ENCODE peak calls at places on chromosomes 6 and 20, in four cellular contexts. One of them, this sample, is unnamed.

GRCh38 chr6:3455121-3455489 is 1.7 kb downstream of the SLC22A23 start:
- DNase-seq in neuronal stem cell: no peak
- DNase-seq in naive thymus-derived CD4-positive, alpha-beta T cell: no peak
- DNase-seq in right cardiac atrium: no peak
- DNase-seq in this sample: no peak

GRCh38 chr20:23156170-23156841 is 70.2 kb upstream of the CD93 start:
- DNase-seq in naive thymus-derived CD4-positive, alpha-beta T cell: no peak
- DNase-seq in neuronal stem cell: no peak
- DNase-seq in right cardiac atrium: peak; percentile 68
- DNase-seq in this sample: no peak

GRCh38 chr20:43165611-43166010 is 24.1 kb downstream of the PTPRT start:
- DNase-seq in neuronal stem cell: no peak
- DNase-seq in right cardiac atrium: no peak
- DNase-seq in naive thymus-derived CD4-positive, alpha-beta T cell: no peak
- DNase-seq in this sample: no peak

GRCh38 chr6:167487706-167488664 is 163.1 kb downstream of the TTLL2 start:
- DNase-seq in neuronal stem cell: no peak
- DNase-seq in right cardiac atrium: no peak
- DNase-seq in naive thymus-derived CD4-positive, alpha-beta T cell: no peak
- DNase-seq in this sample: no peak

GRCh38 chr6:158725704-158726103 is 75.8 kb downstream of the SYTL3 start:
- DNase-seq in neuronal stem cell: no peak
- DNase-seq in right cardiac atrium: no peak
- DNase-seq in naive thymus-derived CD4-positive, alpha-beta T cell: no peak
- DNase-seq in this sample: no peak

GRCh38 chr6:85641916-85642773 is 541 bp downstream of the SYNCRIP start:
- DNase-seq in neuronal stem cell: peak; percentile 17
- DNase-seq in naive thymus-derived CD4-positive, alpha-beta T cell: peak; percentile 64
- DNase-seq in right cardiac atrium: peak; percentile 86
- DNase-seq in this sample: peak; percentile 12

GRCh38 chr6:105077592-105078463 is 102.0 kb downstream of the POPDC3 start:
- DNase-seq in right cardiac atrium: no peak
- DNase-seq in naive thymus-derived CD4-positive, alpha-beta T cell: no peak
- DNase-seq in neuronal stem cell: peak; percentile 39
- DNase-seq in this sample: no peak

GRCh38 chr20:48492188-48493070 is 335.4 kb downstream of the PREX1 start:
- DNase-seq in right cardiac atrium: no peak
- DNase-seq in naive thymus-derived CD4-positive, alpha-beta T cell: no peak
- DNase-seq in neuronal stem cell: no peak
- DNase-seq in this sample: no peak

GRCh38 chr20:18195931-18196330 is 58.3 kb downstream of the KAT14 start:
- DNase-seq in naive thymus-derived CD4-positive, alpha-beta T cell: no peak
- DNase-seq in right cardiac atrium: no peak
- DNase-seq in neuronal stem cell: no peak
- DNase-seq in this sample: no peak

GRCh38 chr6:13014551-13015378 is 298.2 kb downstream of the PHACTR1 start:
- DNase-seq in naive thymus-derived CD4-positive, alpha-beta T cell: no peak
- DNase-seq in neuronal stem cell: no peak
- DNase-seq in right cardiac atrium: peak; percentile 57
- DNase-seq in this sample: no peak

GRCh38 chr20:37335642-37336368 is 10.1 kb upstream of the SRC start:
- DNase-seq in right cardiac atrium: no peak
- DNase-seq in naive thymus-derived CD4-positive, alpha-beta T cell: no peak
- DNase-seq in neuronal stem cell: no peak
- DNase-seq in this sample: no peak

GRCh38 chr20:33940701-33941100 is 53.0 kb upstream of the RALY start:
- DNase-seq in neuronal stem cell: no peak
- DNase-seq in naive thymus-derived CD4-positive, alpha-beta T cell: no peak
- DNase-seq in right cardiac atrium: no peak
- DNase-seq in this sample: no peak

GRCh38 chr6:53741417-53741816 is 53.4 kb upstream of the LRRC1 start:
- DNase-seq in neuronal stem cell: no peak
- DNase-seq in right cardiac atrium: peak; percentile 35
- DNase-seq in naive thymus-derived CD4-positive, alpha-beta T cell: no peak
- DNase-seq in this sample: no peak

DNA sequence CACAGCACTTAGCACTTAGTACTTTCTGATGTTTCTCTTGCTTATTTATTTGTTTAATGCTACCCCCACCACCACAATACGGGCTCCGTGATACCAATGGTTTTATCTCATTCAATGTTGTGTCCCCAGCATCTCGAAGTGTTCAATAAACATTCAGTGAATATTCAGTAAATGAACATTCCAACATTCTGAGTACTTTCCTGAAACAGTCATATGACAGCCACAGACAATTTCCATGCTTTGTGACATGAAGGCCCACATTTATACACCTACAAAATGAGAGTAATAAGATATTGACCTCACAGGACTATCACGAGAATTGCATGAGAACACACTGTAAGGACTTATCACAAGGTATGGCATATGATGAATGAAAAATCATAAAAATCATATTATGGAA is 10.8 kb downstream of the MOXD1 start:
- DNase-seq in right cardiac atrium: no peak
- DNase-seq in naive thymus-derived CD4-positive, alpha-beta T cell: no peak
- DNase-seq in neuronal stem cell: no peak
- DNase-seq in this sample: no peak
- H3K27ac ChIP-seq in right cardiac atrium: no peak overlapping the region
- H3K27ac ChIP-seq in naive thymus-derived CD4-positive, alpha-beta T cell: no peak overlapping the region
- H3K27ac ChIP-seq in neuronal stem cell: no peak overlapping the region
- H3K27ac ChIP-seq in this sample: no peak overlapping the region

GRCh38 chr20:32621914-32622584 is 36.9 kb upstream of the NOL4L start:
- DNase-seq in naive thymus-derived CD4-positive, alpha-beta T cell: no peak
- DNase-seq in right cardiac atrium: no peak
- DNase-seq in neuronal stem cell: no peak
- DNase-seq in this sample: no peak
- H3K27ac ChIP-seq in naive thymus-derived CD4-positive, alpha-beta T cell: no peak overlapping the region
- H3K27ac ChIP-seq in right cardiac atrium: no peak overlapping the region
- H3K27ac ChIP-seq in neuronal stem cell: no peak overlapping the region
- H3K27ac ChIP-seq in this sample: no peak overlapping the region

DNA sequence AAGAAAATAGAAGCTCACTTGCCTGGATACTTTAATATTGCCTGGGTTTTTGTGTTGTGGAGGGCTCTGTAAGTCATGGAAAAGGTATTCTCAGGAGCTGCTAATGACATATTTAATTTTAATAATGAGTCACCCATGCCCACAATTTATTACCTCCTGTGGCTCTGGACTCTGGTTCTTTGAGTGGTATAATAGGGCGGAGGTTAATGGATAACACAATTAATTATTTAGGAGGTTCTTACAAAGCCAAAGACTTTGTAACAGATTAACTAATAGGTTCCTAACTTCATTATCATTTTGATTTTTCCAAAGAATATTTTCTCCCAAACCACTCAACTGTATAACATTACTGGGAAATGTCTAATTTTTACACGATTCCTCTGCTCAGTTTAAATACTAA is 29.3 kb downstream of the PHACTR3 start:
- DNase-seq in naive thymus-derived CD4-positive, alpha-beta T cell: no peak
- DNase-seq in neuronal stem cell: no peak
- DNase-seq in right cardiac atrium: no peak
- DNase-seq in this sample: no peak
- H3K27ac ChIP-seq in naive thymus-derived CD4-positive, alpha-beta T cell: no peak overlapping the region
- H3K27ac ChIP-seq in neuronal stem cell: no peak overlapping the region
- H3K27ac ChIP-seq in right cardiac atrium: no peak overlapping the region
- H3K27ac ChIP-seq in this sample: no peak overlapping the region

GRCh38 chr6:115814907-115815306 is 245.8 kb downstream of the FRK start:
- DNase-seq in neuronal stem cell: no peak
- DNase-seq in naive thymus-derived CD4-positive, alpha-beta T cell: no peak
- DNase-seq in right cardiac atrium: no peak
- DNase-seq in this sample: no peak

GRCh38 chr6:115811511-115811910 is 249.2 kb downstream of the FRK start:
- DNase-seq in naive thymus-derived CD4-positive, alpha-beta T cell: no peak
- DNase-seq in neuronal stem cell: no peak
- DNase-seq in right cardiac atrium: no peak
- DNase-seq in this sample: no peak
- H3K27ac ChIP-seq in naive thymus-derived CD4-positive, alpha-beta T cell: no peak overlapping the region
- H3K27ac ChIP-seq in neuronal stem cell: no peak overlapping the region
- H3K27ac ChIP-seq in right cardiac atrium: no peak overlapping the region
- H3K27ac ChIP-seq in this sample: no peak overlapping the region

GRCh38 chr20:24741673-24742072 is 207.4 kb upstream of the CST7 start:
- DNase-seq in neuronal stem cell: no peak
- DNase-seq in naive thymus-derived CD4-positive, alpha-beta T cell: no peak
- DNase-seq in right cardiac atrium: no peak
- DNase-seq in this sample: no peak
- H3K27ac ChIP-seq in neuronal stem cell: no peak overlapping the region
- H3K27ac ChIP-seq in naive thymus-derived CD4-positive, alpha-beta T cell: no peak overlapping the region
- H3K27ac ChIP-seq in right cardiac atrium: no peak overlapping the region
- H3K27ac ChIP-seq in this sample: no peak overlapping the region

DNA sequence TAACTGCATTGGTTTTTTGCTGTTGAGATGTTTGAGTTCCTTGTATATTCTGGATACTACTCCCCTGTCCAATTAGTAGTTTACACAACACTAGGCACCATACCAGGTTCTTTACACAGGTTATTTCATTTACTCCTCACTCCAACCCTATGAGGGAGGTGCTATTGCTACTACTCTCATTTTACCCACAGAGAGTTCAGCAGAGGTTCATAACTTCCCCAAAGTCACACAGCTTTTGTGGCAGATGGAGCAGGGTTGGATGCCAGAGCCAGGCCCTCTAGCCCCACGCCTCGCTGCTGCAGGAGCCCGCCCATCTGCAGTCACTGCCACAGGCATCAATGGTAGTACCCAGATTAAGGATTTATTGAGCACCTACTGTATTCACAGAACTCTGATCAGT is 61.7 kb upstream of the MAP3K4 start:
- DNase-seq in right cardiac atrium: no peak
- DNase-seq in naive thymus-derived CD4-positive, alpha-beta T cell: no peak
- DNase-seq in neuronal stem cell: no peak
- DNase-seq in this sample: no peak
- H3K27ac ChIP-seq in right cardiac atrium: no peak overlapping the region
- H3K27ac ChIP-seq in naive thymus-derived CD4-positive, alpha-beta T cell: no peak overlapping the region
- H3K27ac ChIP-seq in neuronal stem cell: no peak overlapping the region
- H3K27ac ChIP-seq in this sample: no peak overlapping the region

GRCh38 chr6:137230547-137230946 is 11.4 kb upstream of the IFNGR1 start:
- DNase-seq in right cardiac atrium: no peak
- DNase-seq in naive thymus-derived CD4-positive, alpha-beta T cell: no peak
- DNase-seq in neuronal stem cell: no peak
- DNase-seq in this sample: no peak
- H3K27ac ChIP-seq in right cardiac atrium: peak overlapping the region; percentile 90
- H3K27ac ChIP-seq in naive thymus-derived CD4-positive, alpha-beta T cell: no peak overlapping the region
- H3K27ac ChIP-seq in neuronal stem cell: no peak overlapping the region
- H3K27ac ChIP-seq in this sample: no peak overlapping the region